ENCODE peak calls at places on chromosomes 4 and X, in five cellular contexts. One of them, this sample, is unnamed.

GRCh38 chr4:138499627-138500026 is 257.5 kb upstream of the SLC7A11 start:
- DNase-seq in GM12865: peak
- DNase-seq in endothelial cell: no peak
- DNase-seq in GM20000: no peak
- DNase-seq in Peyer's patch: no peak
- DNase-seq in this sample: no peak

GRCh38 chr4:73341454-73341853 is 62.6 kb upstream of the ALB start:
- DNase-seq in GM12865: peak
- DNase-seq in endothelial cell: peak
- DNase-seq in GM20000: peak
- DNase-seq in Peyer's patch: peak
- DNase-seq in this sample: peak

GRCh38 chr4:17095771-17096170 is 197.3 kb upstream of the LDB2 start:
- DNase-seq in GM12865: no peak
- DNase-seq in endothelial cell: no peak
- DNase-seq in GM20000: no peak
- DNase-seq in Peyer's patch: no peak
- DNase-seq in this sample: no peak

GRCh38 chrX:104330966-104331365 is 76.2 kb upstream of the ESX1 start:
- DNase-seq in GM12865: no peak
- DNase-seq in endothelial cell: no peak
- DNase-seq in GM20000: no peak
- DNase-seq in Peyer's patch: no peak
- DNase-seq in this sample: no peak

GRCh38 chrX:101415180-101416130 is 7.4 kb downstream of the HNRNPH2 start:
- DNase-seq in GM12865: peak
- DNase-seq in endothelial cell: peak
- DNase-seq in GM20000: peak
- DNase-seq in Peyer's patch: no peak
- DNase-seq in this sample: peak

GRCh38 chr4:183397741-183398297 is 46.6 kb upstream of the CDKN2AIP start:
- DNase-seq in GM12865: no peak
- DNase-seq in endothelial cell: no peak
- DNase-seq in GM20000: no peak
- DNase-seq in Peyer's patch: no peak
- DNase-seq in this sample: no peak

GRCh38 chr4:178205826-178206225 is 763.6 kb upstream of the AGA start:
- DNase-seq in GM12865: no peak
- DNase-seq in endothelial cell: no peak
- DNase-seq in GM20000: no peak
- DNase-seq in Peyer's patch: no peak
- DNase-seq in this sample: no peak

GRCh38 chr4:153468587-153468986 is 2.4 kb downstream of the TMEM131L start:
- DNase-seq in GM12865: peak
- DNase-seq in endothelial cell: no peak
- DNase-seq in GM20000: no peak
- DNase-seq in Peyer's patch: peak
- DNase-seq in this sample: no peak

GRCh38 chr4:76689079-76689817 is 208.7 kb downstream of the SOWAHB start:
- DNase-seq in GM12865: peak
- DNase-seq in endothelial cell: peak
- DNase-seq in GM20000: peak
- DNase-seq in Peyer's patch: no peak
- DNase-seq in this sample: peak

GRCh38 chrX:53435997-53436396 is 1.8 kb upstream of the HSD17B10 start:
- DNase-seq in GM12865: peak
- DNase-seq in endothelial cell: peak
- DNase-seq in GM20000: peak
- DNase-seq in Peyer's patch: peak
- DNase-seq in this sample: peak

GRCh38 chr4:83107636-83108035 is 6.9 kb downstream of the PLAC8 start:
- DNase-seq in GM12865: peak
- DNase-seq in endothelial cell: no peak
- DNase-seq in GM20000: no peak
- DNase-seq in Peyer's patch: no peak
- DNase-seq in this sample: no peak

GRCh38 chrX:136629084-136629750 is 18.7 kb upstream of the CD40LG start:
- DNase-seq in GM12865: no peak
- DNase-seq in endothelial cell: no peak
- DNase-seq in GM20000: no peak
- DNase-seq in Peyer's patch: no peak
- DNase-seq in this sample: no peak

GRCh38 chrX:119728487-119728886 is 29.9 kb upstream of the SOWAHD start:
- DNase-seq in GM12865: no peak
- DNase-seq in endothelial cell: peak
- DNase-seq in GM20000: no peak
- DNase-seq in Peyer's patch: no peak
- DNase-seq in this sample: no peak

GRCh38 chrX:105483011-105483410 is 262.5 kb upstream of the TEX13A start:
- DNase-seq in GM12865: no peak
- DNase-seq in endothelial cell: no peak
- DNase-seq in GM20000: no peak
- DNase-seq in Peyer's patch: no peak
- DNase-seq in this sample: no peak

GRCh38 chrX:72052415-72053090 is 79.2 kb downstream of the RTL5 start:
- DNase-seq in GM12865: no peak
- DNase-seq in endothelial cell: no peak
- DNase-seq in GM20000: no peak
- DNase-seq in Peyer's patch: no peak
- DNase-seq in this sample: no peak

GRCh38 chrX:104803219-104803618 is 237.2 kb downstream of the IL1RAPL2 start:
- DNase-seq in GM12865: no peak
- DNase-seq in endothelial cell: no peak
- DNase-seq in GM20000: no peak
- DNase-seq in Peyer's patch: no peak
- DNase-seq in this sample: no peak

GRCh38 chrX:150683536-150684146 is 9.6 kb upstream of the MTMR1 start:
- DNase-seq in GM12865: peak
- DNase-seq in endothelial cell: peak
- DNase-seq in GM20000: peak
- DNase-seq in Peyer's patch: no peak
- DNase-seq in this sample: peak

GRCh38 chr4:25908491-25908901 is 5.5 kb upstream of the SMIM20 start:
- DNase-seq in GM12865: no peak
- DNase-seq in endothelial cell: no peak
- DNase-seq in GM20000: no peak
- DNase-seq in Peyer's patch: no peak
- DNase-seq in this sample: no peak

GRCh38 chr4:163484906-163485305 is 9.6 kb upstream of the TMA16 start:
- DNase-seq in GM12865: peak
- DNase-seq in endothelial cell: peak
- DNase-seq in GM20000: peak
- DNase-seq in Peyer's patch: peak
- DNase-seq in this sample: peak

GRCh38 chrX:96835660-96836289 is 47.9 kb upstream of the RPA4 start:
- DNase-seq in GM12865: peak
- DNase-seq in endothelial cell: no peak
- DNase-seq in GM20000: no peak
- DNase-seq in Peyer's patch: no peak
- DNase-seq in this sample: peak

GRCh38 chr4:145709336-145709735 is 29.4 kb downstream of the C4orf51 start:
- DNase-seq in GM12865: no peak
- DNase-seq in endothelial cell: no peak
- DNase-seq in GM20000: no peak
- DNase-seq in Peyer's patch: no peak
- DNase-seq in this sample: no peak

GRCh38 chrX:16828126-16828908 is 41.8 kb downstream of the RBBP7 start:
- DNase-seq in GM12865: no peak
- DNase-seq in endothelial cell: no peak
- DNase-seq in GM20000: no peak
- DNase-seq in Peyer's patch: no peak
- DNase-seq in this sample: no peak

GRCh38 chrX:47321386-47321785 is 49.0 kb upstream of the ZNF157 start:
- DNase-seq in GM12865: no peak
- DNase-seq in endothelial cell: peak
- DNase-seq in GM20000: no peak
- DNase-seq in Peyer's patch: no peak
- DNase-seq in this sample: no peak

GRCh38 chr4:166956484-166956883 is 277.8 kb downstream of the SPOCK3 start:
- DNase-seq in GM12865: no peak
- DNase-seq in endothelial cell: no peak
- DNase-seq in GM20000: no peak
- DNase-seq in Peyer's patch: no peak
- DNase-seq in this sample: no peak

GRCh38 chr4:183205193-183205592 is 106.1 kb downstream of the WWC2 start:
- DNase-seq in GM12865: no peak
- DNase-seq in endothelial cell: no peak
- DNase-seq in GM20000: no peak
- DNase-seq in Peyer's patch: no peak
- DNase-seq in this sample: no peak

GRCh38 chr4:129908117-129908516 is 812.2 kb downstream of the C4orf33 start:
- DNase-seq in GM12865: no peak
- DNase-seq in endothelial cell: no peak
- DNase-seq in GM20000: no peak
- DNase-seq in Peyer's patch: no peak
- DNase-seq in this sample: no peak

GRCh38 chrX:151538190-151539122 is 25.0 kb upstream of the PASD1 start:
- DNase-seq in GM12865: no peak
- DNase-seq in endothelial cell: no peak
- DNase-seq in GM20000: no peak
- DNase-seq in Peyer's patch: no peak
- DNase-seq in this sample: no peak

GRCh38 chr4:124530464-124531077 is 182.0 kb downstream of the ANKRD50 start:
- DNase-seq in GM12865: no peak
- DNase-seq in endothelial cell: no peak
- DNase-seq in GM20000: no peak
- DNase-seq in Peyer's patch: no peak
- DNase-seq in this sample: no peak

GRCh38 chr4:19214591-19214990 is 1037.1 kb upstream of the SLIT2 start:
- DNase-seq in GM12865: no peak
- DNase-seq in endothelial cell: no peak
- DNase-seq in GM20000: no peak
- DNase-seq in Peyer's patch: no peak
- DNase-seq in this sample: no peak

GRCh38 chrX:56728752-56729151 is 291 bp upstream of the NBDY start:
- DNase-seq in GM12865: peak
- DNase-seq in endothelial cell: no peak
- DNase-seq in GM20000: peak
- DNase-seq in Peyer's patch: peak
- DNase-seq in this sample: no peak

GRCh38 chr4:112284166-112284565 is 1.5 kb downstream of the TIFA start:
- DNase-seq in GM12865: peak
- DNase-seq in endothelial cell: no peak
- DNase-seq in GM20000: no peak
- DNase-seq in Peyer's patch: no peak
- DNase-seq in this sample: no peak

GRCh38 chr4:4260185-4260751 is 12.2 kb upstream of the TMEM128 start:
- DNase-seq in GM12865: peak
- DNase-seq in endothelial cell: no peak
- DNase-seq in GM20000: peak
- DNase-seq in Peyer's patch: no peak
- DNase-seq in this sample: peak

GRCh38 chr4:125243835-125244397 is 70.8 kb upstream of the FAT4 start:
- DNase-seq in GM12865: no peak
- DNase-seq in endothelial cell: no peak
- DNase-seq in GM20000: no peak
- DNase-seq in Peyer's patch: no peak
- DNase-seq in this sample: no peak

DNA sequence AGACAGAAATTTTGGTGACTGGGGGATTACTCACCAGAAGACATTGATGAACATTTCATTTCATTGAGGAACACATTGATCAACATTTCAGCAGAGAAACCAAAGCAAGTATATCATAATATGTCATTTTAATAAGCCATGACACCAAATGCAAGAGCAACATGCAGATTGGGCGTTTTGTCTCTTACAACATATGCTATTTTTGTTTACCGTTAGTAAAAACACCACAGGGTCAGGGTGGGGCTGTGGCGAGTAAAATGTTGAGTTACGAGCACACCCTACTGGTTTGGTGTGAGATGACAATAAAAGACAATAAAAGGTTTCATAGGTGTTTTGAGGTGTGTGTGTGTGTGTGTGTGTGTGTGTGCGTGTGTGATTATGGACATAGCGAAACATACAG is 294.5 kb downstream of the PDGFC start:
- DNase-seq in GM12865: peak
- DNase-seq in endothelial cell: peak
- DNase-seq in GM20000: peak
- DNase-seq in Peyer's patch: no peak
- DNase-seq in this sample: peak
- TF ChIP-seq CTCF in GM12865: peak
- TF ChIP-seq CTCF in endothelial cell: peak
- TF ChIP-seq CTCF in GM20000: no peak
- TF ChIP-seq CTCF in Peyer's patch: peak
- TF ChIP-seq CTCF in this sample: no peak

GRCh38 chr4:22496165-22496813 is 19.6 kb downstream of the ADGRA3 start:
- DNase-seq in GM12865: no peak
- DNase-seq in endothelial cell: no peak
- DNase-seq in GM20000: no peak
- DNase-seq in Peyer's patch: no peak
- DNase-seq in this sample: no peak

GRCh38 chr4:22490718-22491330 is 25.0 kb downstream of the ADGRA3 start:
- DNase-seq in GM12865: no peak
- DNase-seq in endothelial cell: no peak
- DNase-seq in GM20000: no peak
- DNase-seq in Peyer's patch: peak
- DNase-seq in this sample: no peak

GRCh38 chr4:22493523-22493922 is 22.3 kb downstream of the ADGRA3 start:
- DNase-seq in GM12865: no peak
- DNase-seq in endothelial cell: no peak
- DNase-seq in GM20000: no peak
- DNase-seq in Peyer's patch: no peak
- DNase-seq in this sample: no peak

GRCh38 chr4:22491939-22492338 is 23.9 kb downstream of the ADGRA3 start:
- DNase-seq in GM12865: no peak
- DNase-seq in endothelial cell: no peak
- DNase-seq in GM20000: no peak
- DNase-seq in Peyer's patch: no peak
- DNase-seq in this sample: no peak

DNA sequence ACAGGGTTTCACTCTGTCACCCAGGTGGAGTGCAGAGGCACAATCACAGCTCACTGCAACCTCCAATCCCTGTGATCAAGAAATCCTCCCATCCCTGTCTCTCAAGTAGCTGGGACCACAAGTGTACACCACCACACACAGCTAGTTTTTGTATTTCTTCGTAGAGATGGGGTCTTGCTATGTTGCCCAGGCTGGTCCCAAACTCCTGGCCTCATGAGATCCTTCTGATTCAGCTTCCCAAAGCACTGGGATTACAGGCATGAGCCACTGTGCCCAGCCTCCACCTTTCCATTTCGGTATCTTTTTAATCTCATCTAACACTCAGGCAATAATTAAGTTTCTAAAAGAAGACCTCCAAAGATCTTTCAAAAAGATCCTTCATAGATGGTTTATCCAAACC is 22.9 kb downstream of the ADGRA3 start:
- DNase-seq in GM12865: no peak
- DNase-seq in endothelial cell: no peak
- DNase-seq in GM20000: no peak
- DNase-seq in Peyer's patch: no peak
- DNase-seq in this sample: no peak
- TF ChIP-seq CTCF in GM12865: no peak
- TF ChIP-seq CTCF in endothelial cell: no peak
- TF ChIP-seq CTCF in GM20000: no peak
- TF ChIP-seq CTCF in Peyer's patch: no peak
- TF ChIP-seq CTCF in this sample: no peak

GRCh38 chr4:14787894-14788293 is 214.4 kb upstream of the CPEB2 start:
- DNase-seq in GM12865: peak
- DNase-seq in endothelial cell: no peak
- DNase-seq in GM20000: no peak
- DNase-seq in Peyer's patch: no peak
- DNase-seq in this sample: no peak
- TF ChIP-seq CTCF in GM12865: peak
- TF ChIP-seq CTCF in endothelial cell: peak
- TF ChIP-seq CTCF in GM20000: no peak
- TF ChIP-seq CTCF in Peyer's patch: peak
- TF ChIP-seq CTCF in this sample: no peak

GRCh38 chr4:9703391-9703790 is 78.0 kb upstream of the DRD5 start:
- DNase-seq in GM12865: peak
- DNase-seq in endothelial cell: peak
- DNase-seq in GM20000: peak
- DNase-seq in Peyer's patch: peak
- DNase-seq in this sample: peak
- TF ChIP-seq CTCF in GM12865: peak
- TF ChIP-seq CTCF in endothelial cell: peak
- TF ChIP-seq CTCF in GM20000: peak
- TF ChIP-seq CTCF in Peyer's patch: peak
- TF ChIP-seq CTCF in this sample: peak

This sample was measured in GM10248.